ENCODE peak calls at places on chromosomes 7 and 10, in nine cellular contexts. One of them, this sample, is unnamed.

GRCh38 chr7:31073486-31074383 is 21.6 kb downstream of the ADCYAP1R1 start:
- DNase-seq in type B pancreatic cell: no peak
- DNase-seq in fibroblast of pulmonary artery: no peak
- DNase-seq in endothelial cell: no peak
- DNase-seq in HL-60: no peak
- DNase-seq in B cell: no peak
- DNase-seq in Calu3: no peak
- DNase-seq in AG09319: no peak
- DNase-seq in sigmoid colon: peak; percentile 71
- DNase-seq in this sample: no peak

GRCh38 chr10:101525848-101526247 is 62.2 kb downstream of the POLL start:
- DNase-seq in type B pancreatic cell: no peak
- DNase-seq in fibroblast of pulmonary artery: no peak
- DNase-seq in endothelial cell: no peak
- DNase-seq in HL-60: no peak
- DNase-seq in B cell: no peak
- DNase-seq in Calu3: no peak
- DNase-seq in AG09319: no peak
- DNase-seq in sigmoid colon: no peak
- DNase-seq in this sample: no peak

GRCh38 chr10:101095550-101096213 is 33.9 kb downstream of the KAZALD1 start:
- DNase-seq in type B pancreatic cell: peak; percentile 79
- DNase-seq in fibroblast of pulmonary artery: peak; percentile 64
- DNase-seq in endothelial cell: peak; percentile 88
- DNase-seq in HL-60: peak; percentile 60
- DNase-seq in B cell: peak; percentile 69
- DNase-seq in Calu3: peak; percentile 84
- DNase-seq in AG09319: no peak
- DNase-seq in sigmoid colon: no peak
- DNase-seq in this sample: peak; percentile 80

GRCh38 chr10:68153473-68154210 is 44.4 kb downstream of the MYPN start:
- DNase-seq in type B pancreatic cell: no peak
- DNase-seq in fibroblast of pulmonary artery: peak; percentile 96
- DNase-seq in endothelial cell: no peak
- DNase-seq in HL-60: no peak
- DNase-seq in B cell: no peak
- DNase-seq in Calu3: peak; percentile 77
- DNase-seq in AG09319: peak; percentile 81
- DNase-seq in sigmoid colon: no peak
- DNase-seq in this sample: no peak

GRCh38 chr10:122459586-122460273 is 1.6 kb upstream of the HTRA1 start:
- DNase-seq in type B pancreatic cell: no peak
- DNase-seq in fibroblast of pulmonary artery: peak; percentile 70
- DNase-seq in endothelial cell: no peak
- DNase-seq in HL-60: no peak
- DNase-seq in B cell: no peak
- DNase-seq in Calu3: no peak
- DNase-seq in AG09319: no peak
- DNase-seq in sigmoid colon: no peak
- DNase-seq in this sample: no peak

GRCh38 chr7:130272456-130273080 is 5.9 kb downstream of the CPA2 start:
- DNase-seq in type B pancreatic cell: no peak
- DNase-seq in fibroblast of pulmonary artery: no peak
- DNase-seq in endothelial cell: peak; percentile 18
- DNase-seq in HL-60: no peak
- DNase-seq in B cell: no peak
- DNase-seq in Calu3: no peak
- DNase-seq in AG09319: no peak
- DNase-seq in sigmoid colon: no peak
- DNase-seq in this sample: peak; percentile 29

GRCh38 chr7:82175319-82175718 is 268.3 kb downstream of the CACNA2D1 start:
- DNase-seq in type B pancreatic cell: no peak
- DNase-seq in fibroblast of pulmonary artery: no peak
- DNase-seq in endothelial cell: no peak
- DNase-seq in HL-60: no peak
- DNase-seq in B cell: no peak
- DNase-seq in Calu3: no peak
- DNase-seq in AG09319: no peak
- DNase-seq in sigmoid colon: no peak
- DNase-seq in this sample: no peak

GRCh38 chr10:127937069-127937468 is 30.2 kb downstream of the PTPRE start:
- DNase-seq in type B pancreatic cell: no peak
- DNase-seq in fibroblast of pulmonary artery: no peak
- DNase-seq in endothelial cell: no peak
- DNase-seq in HL-60: no peak
- DNase-seq in B cell: no peak
- DNase-seq in Calu3: no peak
- DNase-seq in AG09319: no peak
- DNase-seq in sigmoid colon: no peak
- DNase-seq in this sample: no peak

GRCh38 chr10:110840225-110840922 is 31.4 kb upstream of the PDCD4 start:
- DNase-seq in type B pancreatic cell: no peak
- DNase-seq in fibroblast of pulmonary artery: peak; percentile 30
- DNase-seq in endothelial cell: no peak
- DNase-seq in HL-60: no peak
- DNase-seq in B cell: no peak
- DNase-seq in Calu3: peak; percentile 20
- DNase-seq in AG09319: no peak
- DNase-seq in sigmoid colon: peak; percentile 40
- DNase-seq in this sample: no peak

GRCh38 chr10:69321865-69322264 is 43.6 kb downstream of the HK1 start:
- DNase-seq in type B pancreatic cell: no peak
- DNase-seq in fibroblast of pulmonary artery: no peak
- DNase-seq in endothelial cell: no peak
- DNase-seq in HL-60: no peak
- DNase-seq in B cell: no peak
- DNase-seq in Calu3: no peak
- DNase-seq in AG09319: no peak
- DNase-seq in sigmoid colon: no peak
- DNase-seq in this sample: no peak

GRCh38 chr7:151247611-151248176 is 800 bp downstream of the SMARCD3 start:
- DNase-seq in type B pancreatic cell: no peak
- DNase-seq in fibroblast of pulmonary artery: no peak
- DNase-seq in endothelial cell: no peak
- DNase-seq in HL-60: no peak
- DNase-seq in B cell: no peak
- DNase-seq in Calu3: no peak
- DNase-seq in AG09319: no peak
- DNase-seq in sigmoid colon: peak; percentile 68
- DNase-seq in this sample: no peak

GRCh38 chr7:139883814-139884213 is 54.8 kb downstream of the TBXAS1 start:
- DNase-seq in type B pancreatic cell: no peak
- DNase-seq in fibroblast of pulmonary artery: no peak
- DNase-seq in endothelial cell: no peak
- DNase-seq in HL-60: no peak
- DNase-seq in B cell: no peak
- DNase-seq in Calu3: no peak
- DNase-seq in AG09319: no peak
- DNase-seq in sigmoid colon: no peak
- DNase-seq in this sample: no peak

GRCh38 chr10:119030421-119031250 is 1.1 kb downstream of the NANOS1 start:
- DNase-seq in type B pancreatic cell: peak; percentile 77
- DNase-seq in fibroblast of pulmonary artery: peak; percentile 49
- DNase-seq in endothelial cell: peak; percentile 69
- DNase-seq in HL-60: peak; percentile 74
- DNase-seq in B cell: peak; percentile 82
- DNase-seq in Calu3: peak; percentile 46
- DNase-seq in AG09319: no peak
- DNase-seq in sigmoid colon: no peak
- DNase-seq in this sample: peak; percentile 51

GRCh38 chr10:47360419-47361040 is 12.4 kb downstream of the RBP3 start:
- DNase-seq in type B pancreatic cell: peak; percentile 54
- DNase-seq in fibroblast of pulmonary artery: no peak
- DNase-seq in endothelial cell: no peak
- DNase-seq in HL-60: peak; percentile 16
- DNase-seq in B cell: no peak
- DNase-seq in Calu3: no peak
- DNase-seq in AG09319: no peak
- DNase-seq in sigmoid colon: no peak
- DNase-seq in this sample: no peak

GRCh38 chr7:155643804-155644177 is 670 bp upstream of the RBM33 start:
- DNase-seq in type B pancreatic cell: no peak
- DNase-seq in fibroblast of pulmonary artery: peak; percentile 24
- DNase-seq in endothelial cell: no peak
- DNase-seq in HL-60: no peak
- DNase-seq in B cell: no peak
- DNase-seq in Calu3: no peak
- DNase-seq in AG09319: no peak
- DNase-seq in sigmoid colon: no peak
- DNase-seq in this sample: no peak

GRCh38 chr7:155644178-155644970 is at the start of gene RBM33:
- DNase-seq in type B pancreatic cell: peak; percentile 81
- DNase-seq in fibroblast of pulmonary artery: peak; percentile 87
- DNase-seq in endothelial cell: peak; percentile 72
- DNase-seq in HL-60: peak; percentile 81
- DNase-seq in B cell: peak; percentile 91
- DNase-seq in Calu3: peak; percentile 79
- DNase-seq in AG09319: peak; percentile 38
- DNase-seq in sigmoid colon: peak; percentile 82
- DNase-seq in this sample: peak; percentile 67

GRCh38 chr7:155645652-155646051 is 1.2 kb downstream of the RBM33 start:
- DNase-seq in type B pancreatic cell: no peak
- DNase-seq in fibroblast of pulmonary artery: no peak
- DNase-seq in endothelial cell: no peak
- DNase-seq in HL-60: no peak
- DNase-seq in B cell: no peak
- DNase-seq in Calu3: no peak
- DNase-seq in AG09319: no peak
- DNase-seq in sigmoid colon: no peak
- DNase-seq in this sample: no peak

GRCh38 chr7:155646669-155647068 is 2.2 kb downstream of the RBM33 start:
- DNase-seq in type B pancreatic cell: no peak
- DNase-seq in fibroblast of pulmonary artery: no peak
- DNase-seq in endothelial cell: no peak
- DNase-seq in HL-60: no peak
- DNase-seq in B cell: no peak
- DNase-seq in Calu3: no peak
- DNase-seq in AG09319: no peak
- DNase-seq in sigmoid colon: no peak
- DNase-seq in this sample: no peak

GRCh38 chr7:155644971-155645509 is 579 bp downstream of the RBM33 start:
- DNase-seq in type B pancreatic cell: no peak
- DNase-seq in fibroblast of pulmonary artery: peak; percentile 21
- DNase-seq in endothelial cell: no peak
- DNase-seq in HL-60: peak; percentile 18
- DNase-seq in B cell: peak; percentile 68
- DNase-seq in Calu3: peak; percentile 22
- DNase-seq in AG09319: no peak
- DNase-seq in sigmoid colon: no peak
- DNase-seq in this sample: no peak
- TF ChIP-seq CTCF in type B pancreatic cell: no peak
- TF ChIP-seq CTCF in fibroblast of pulmonary artery: no peak
- TF ChIP-seq CTCF in endothelial cell: no peak
- TF ChIP-seq CTCF in HL-60: no peak
- TF ChIP-seq CTCF in B cell: no peak
- TF ChIP-seq CTCF in Calu3: no peak
- TF ChIP-seq CTCF in AG09319: no peak
- TF ChIP-seq CTCF in sigmoid colon: no peak
- TF ChIP-seq CTCF in this sample: no peak

DNA sequence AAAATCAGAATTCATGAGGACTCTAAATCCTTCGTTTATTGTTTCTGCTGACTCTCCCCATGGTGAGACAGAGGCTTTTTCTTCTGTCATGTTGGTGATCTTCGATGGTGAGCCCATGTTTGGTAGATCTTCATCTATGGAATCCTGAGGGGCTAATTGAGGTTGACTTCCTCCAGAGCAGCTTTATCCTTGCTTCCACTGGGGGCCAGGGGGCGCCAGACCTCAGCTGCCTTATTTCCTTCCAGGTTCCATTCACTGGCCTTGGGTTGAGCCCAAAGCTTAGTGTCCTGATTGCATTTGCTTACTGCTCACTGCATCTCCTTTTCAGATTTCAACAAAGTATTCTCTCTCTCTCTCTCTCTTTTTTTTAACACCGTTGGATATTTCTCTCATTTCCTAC is 80.7 kb downstream of the GCC1 start:
- DNase-seq in type B pancreatic cell: no peak
- DNase-seq in fibroblast of pulmonary artery: peak; percentile 30
- DNase-seq in endothelial cell: peak; percentile 15
- DNase-seq in HL-60: peak; percentile 29
- DNase-seq in B cell: peak; percentile 14
- DNase-seq in Calu3: peak; percentile 25
- DNase-seq in AG09319: no peak
- DNase-seq in sigmoid colon: no peak
- DNase-seq in this sample: peak; percentile 2
- TF ChIP-seq CTCF in type B pancreatic cell: peak; percentile 55
- TF ChIP-seq CTCF in fibroblast of pulmonary artery: peak; percentile 61
- TF ChIP-seq CTCF in endothelial cell: no peak
- TF ChIP-seq CTCF in HL-60: no peak
- TF ChIP-seq CTCF in B cell: peak; percentile 39
- TF ChIP-seq CTCF in Calu3: no peak
- TF ChIP-seq CTCF in AG09319: peak; percentile 56
- TF ChIP-seq CTCF in sigmoid colon: no peak
- TF ChIP-seq CTCF in this sample: peak; percentile 43

GRCh38 chr10:129949411-129950335 is 14.4 kb downstream of the EBF3 start:
- DNase-seq in type B pancreatic cell: no peak
- DNase-seq in fibroblast of pulmonary artery: peak; percentile 85
- DNase-seq in endothelial cell: peak; percentile 63
- DNase-seq in HL-60: no peak
- DNase-seq in B cell: no peak
- DNase-seq in Calu3: no peak
- DNase-seq in AG09319: no peak
- DNase-seq in sigmoid colon: peak; percentile 69
- DNase-seq in this sample: no peak
- TF ChIP-seq CTCF in type B pancreatic cell: no peak
- TF ChIP-seq CTCF in fibroblast of pulmonary artery: no peak
- TF ChIP-seq CTCF in endothelial cell: no peak
- TF ChIP-seq CTCF in HL-60: no peak
- TF ChIP-seq CTCF in B cell: no peak
- TF ChIP-seq CTCF in Calu3: no peak
- TF ChIP-seq CTCF in AG09319: no peak
- TF ChIP-seq CTCF in sigmoid colon: no peak
- TF ChIP-seq CTCF in this sample: no peak

GRCh38 chr10:81082621-81083376 is 545.1 kb downstream of the SH2D4B start:
- DNase-seq in type B pancreatic cell: no peak
- DNase-seq in fibroblast of pulmonary artery: no peak
- DNase-seq in endothelial cell: no peak
- DNase-seq in HL-60: no peak
- DNase-seq in B cell: no peak
- DNase-seq in Calu3: no peak
- DNase-seq in AG09319: no peak
- DNase-seq in sigmoid colon: no peak
- DNase-seq in this sample: no peak

DNA sequence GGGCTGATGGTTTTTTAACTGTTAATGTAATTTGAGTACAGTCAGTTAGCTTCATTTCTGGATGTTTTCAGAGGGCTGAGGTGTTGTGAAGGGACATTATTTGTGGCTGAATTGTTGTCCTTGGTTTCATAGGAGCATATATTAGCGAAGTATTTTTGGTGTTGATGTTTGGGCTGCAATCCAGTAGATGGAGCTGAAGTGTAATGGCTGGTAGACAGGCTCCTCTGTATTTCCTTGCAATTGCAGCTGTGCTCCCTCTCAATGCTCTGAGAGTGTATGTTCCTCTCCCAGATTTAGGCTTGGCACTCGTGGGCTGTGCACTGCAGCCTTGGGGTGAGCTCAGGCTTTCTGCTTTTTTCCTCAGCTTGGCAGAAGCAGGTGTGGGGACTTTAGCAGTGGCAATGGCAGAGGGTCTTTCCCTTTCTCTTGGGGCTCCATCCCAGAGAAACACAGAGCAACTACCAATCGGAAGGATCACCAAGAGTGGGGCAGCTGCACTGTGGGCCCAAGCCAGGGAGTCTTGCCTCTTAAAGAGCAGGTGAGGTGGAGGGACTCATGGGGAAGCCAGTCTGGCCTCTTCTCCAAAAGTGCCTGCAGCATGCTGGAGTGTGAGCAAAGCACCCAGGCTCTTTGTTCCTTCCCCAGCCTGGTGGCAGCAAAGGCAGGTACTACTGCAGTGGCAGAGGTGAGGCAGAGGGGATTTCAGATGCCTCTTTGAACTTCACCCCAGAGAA is 544.4 kb downstream of the SH2D4B start:
- DNase-seq in type B pancreatic cell: no peak
- DNase-seq in fibroblast of pulmonary artery: no peak
- DNase-seq in endothelial cell: no peak
- DNase-seq in HL-60: no peak
- DNase-seq in B cell: no peak
- DNase-seq in Calu3: no peak
- DNase-seq in AG09319: no peak
- DNase-seq in sigmoid colon: no peak
- DNase-seq in this sample: no peak
- TF ChIP-seq CTCF in type B pancreatic cell: peak; percentile 55
- TF ChIP-seq CTCF in fibroblast of pulmonary artery: no peak
- TF ChIP-seq CTCF in endothelial cell: no peak
- TF ChIP-seq CTCF in HL-60: no peak
- TF ChIP-seq CTCF in B cell: no peak
- TF ChIP-seq CTCF in Calu3: peak; percentile 29
- TF ChIP-seq CTCF in AG09319: no peak
- TF ChIP-seq CTCF in sigmoid colon: no peak
- TF ChIP-seq CTCF in this sample: peak; percentile 45

This sample was measured in neural crest cell.